ENCODE peak calls at places on chromosomes 3 and 15, in ten cellular contexts. M, T, P, H, W, A, V, B, J and X are unnamed samples.

GRCh38 chr15:95715919-95716318 is 614.6 kb upstream of the NR2F2 start:
- DNase-seq in W (no peak), V (no peak), A (no peak), P (no peak), J (no peak), B (no peak), T (peak), H (no peak), M (no peak), X (peak)

GRCh38 chr3:34683851-34684250 is 885.4 kb downstream of the PDCD6IP start:
- DNase-seq in P (peak), T (peak), A (peak), H (no peak), V (peak), M (peak), B (peak), J (peak), W (peak), X (peak)

GRCh38 chr3:71585891-71586809 is 2.6 kb upstream of the FOXP1 start:
- DNase-seq in H (no peak), P (no peak), B (peak), J (no peak), A (peak), M (no peak), W (peak), V (peak), T (peak), X (peak)

GRCh38 chr3:139691619-139692018 is 13.8 kb upstream of the NMNAT3 start:
- DNase-seq in B (no peak), W (no peak), M (no peak), V (no peak), J (no peak), P (no peak), H (no peak), T (no peak), A (no peak), X (no peak)

GRCh38 chr3:196388946-196389345 is 43.3 kb downstream of the UBXN7 start:
- DNase-seq in J (no peak), P (no peak), W (peak), A (no peak), V (no peak), M (no peak), H (no peak), B (no peak), T (peak), X (no peak)

GRCh38 chr15:45449878-45450277 is 71.5 kb upstream of the GATM start:
- DNase-seq in A (peak), W (no peak), V (no peak), P (no peak), M (no peak), B (no peak), T (no peak), J (no peak), H (no peak), X (no peak)

GRCh38 chr15:90165659-90166489 is 35.3 kb upstream of the SEMA4B start:
- DNase-seq in W (peak), B (no peak), P (peak), H (no peak), V (peak), M (no peak), A (peak), J (peak), T (peak), X (no peak)

GRCh38 chr3:162437480-162437879 is 940.9 kb downstream of the OTOL1 start:
- DNase-seq in W (peak), H (no peak), A (peak), V (no peak), J (no peak), T (peak), P (no peak), B (no peak), M (no peak), X (no peak)

GRCh38 chr15:73786518-73786917 is 33.4 kb upstream of the INSYN1 start:
- DNase-seq in P (no peak), M (no peak), J (no peak), B (no peak), A (no peak), T (no peak), W (no peak), H (no peak), V (no peak), X (peak)

GRCh38 chr3:115590873-115591272 is 32.4 kb upstream of the GAP43 start:
- DNase-seq in V (no peak), T (no peak), H (no peak), W (no peak), P (no peak), B (no peak), J (no peak), A (no peak), M (no peak), X (no peak)

GRCh38 chr3:131755380-131755779 is 252.6 kb upstream of the MRPL3 start:
- DNase-seq in T (no peak), P (no peak), M (no peak), H (no peak), W (no peak), A (no peak), V (no peak), B (no peak), J (no peak), X (no peak)

GRCh38 chr15:68278345-68279217 is 1.0 kb downstream of the FEM1B start:
- DNase-seq in T (peak), V (no peak), J (peak), H (no peak), W (peak), A (peak), M (peak), B (peak), P (no peak), X (no peak)

GRCh38 chr15:60720084-60720483 is 241.1 kb upstream of the ICE2 start:
- DNase-seq in W (no peak), T (no peak), V (no peak), J (no peak), M (no peak), H (no peak), A (no peak), B (no peak), P (no peak), X (no peak)

GRCh38 chr3:38617137-38617536 is 32.4 kb downstream of the SCN5A start:
- DNase-seq in P (no peak), B (no peak), J (no peak), V (no peak), A (no peak), M (no peak), H (no peak), W (no peak), T (no peak), X (no peak)

GRCh38 chr15:25465835-25466234 is 27.0 kb upstream of the UBE3A start:
- DNase-seq in B (no peak), P (no peak), H (no peak), V (no peak), M (no peak), W (no peak), J (peak), T (no peak), A (no peak), X (no peak)

GRCh38 chr15:85742186-85742751 is 52.5 kb downstream of the KLHL25 start:
- DNase-seq in P (no peak), V (no peak), J (no peak), B (no peak), A (no peak), W (peak), H (no peak), T (no peak), M (no peak), X (no peak)

GRCh38 chr3:175002732-175003143 is 143.6 kb downstream of the NAALADL2 start:
- DNase-seq in M (no peak), P (no peak), H (no peak), W (peak), B (no peak), A (peak), J (no peak), V (no peak), T (peak), X (no peak)

GRCh38 chr3:49021813-49022720 is at the start of gene NDUFAF3:
- DNase-seq in A (peak), M (peak), V (peak), W (peak), J (peak), P (peak), B (peak), T (peak), H (peak), X (peak)

GRCh38 chr3:105504440-105504951 is 137.8 kb downstream of the ALCAM start:
- DNase-seq in M (no peak), W (no peak), V (no peak), J (peak), P (peak), A (no peak), B (no peak), H (no peak), T (no peak), X (no peak)

GRCh38 chr15:65869954-65870871 is 922 bp downstream of the RAB11A start:
- DNase-seq in H (no peak), P (peak), V (peak), J (no peak), B (peak), A (peak), M (peak), T (peak), W (peak), X (peak)

GRCh38 chr3:61890586-61890985 is 329.2 kb downstream of the PTPRG start:
- DNase-seq in A (peak), P (no peak), H (no peak), V (no peak), W (no peak), B (no peak), T (no peak), J (no peak), M (no peak), X (no peak)

GRCh38 chr15:52678036-52678467 is 1.1 kb downstream of the ATOSA start:
- DNase-seq in B (peak), J (no peak), H (peak), P (peak), T (peak), V (peak), W (peak), A (peak), M (peak), X (peak)

GRCh38 chr3:25690768-25691548 is 26.3 kb upstream of the TOP2B start:
- DNase-seq in J (no peak), V (no peak), W (no peak), T (no peak), P (no peak), B (no peak), M (no peak), A (peak), H (no peak), X (no peak)

GRCh38 chr15:77865106-77865630 is 212.3 kb downstream of the TBC1D2B start:
- DNase-seq in V (no peak), P (no peak), J (no peak), T (no peak), M (no peak), H (no peak), A (no peak), W (no peak), B (no peak), X (no peak)

GRCh38 chr15:28890711-28891495 is 5.1 kb downstream of the APBA2 start:
- DNase-seq in T (no peak), W (no peak), J (no peak), P (no peak), B (no peak), H (no peak), M (no peak), A (no peak), V (no peak), X (no peak)

GRCh38 chr3:145182196-145182911 is 978.6 kb downstream of the PLOD2 start:
- DNase-seq in M (no peak), W (peak), T (no peak), J (no peak), V (no peak), H (no peak), B (no peak), A (no peak), P (no peak), X (no peak)

GRCh38 chr3:196238612-196239190 is 22.4 kb downstream of the SLC51A start:
- DNase-seq in A (peak), B (no peak), V (no peak), J (no peak), T (no peak), H (no peak), M (no peak), P (no peak), W (peak), X (no peak)

GRCh38 chr3:59001675-59002074 is 48.1 kb downstream of the CFAP20DC start:
- DNase-seq in M (no peak), B (no peak), W (no peak), H (no peak), J (no peak), V (no peak), A (no peak), P (no peak), T (no peak), X (no peak)

GRCh38 chr3:77189258-77189657 is 149.4 kb downstream of the ROBO2 start:
- DNase-seq in M (no peak), J (no peak), H (no peak), T (no peak), V (no peak), P (no peak), W (no peak), B (no peak), A (no peak), X (no peak)